ENCODE peak calls at places on chromosomes 1 and 21, in four cellular contexts. S is mammary epithelial cell, K is brain microvascular endothelial cell, W is mesothelial cell of epicardium. N is an unnamed sample.

GRCh38 chr1:33137800-33138199 is 44.0 kb downstream of the TRIM62 start:
- DNase-seq in S (no peak), W (peak; percentile 61), K (no peak), N (no peak)

GRCh38 chr1:183989078-183989577 is 48.4 kb downstream of the COLGALT2 start:
- DNase-seq in K (peak; percentile 83), W (no peak), S (peak; percentile 73), N (no peak)

GRCh38 chr1:46623733-46624695 is 7.4 kb upstream of the MOB3C start:
- DNase-seq in S (no peak), K (no peak), W (no peak), N (no peak)

GRCh38 chr21:32770514-32771133 is 931 bp downstream of the PAXBP1 start:
- DNase-seq in W (no peak), K (peak; percentile 6), S (no peak), N (no peak)

GRCh38 chr1:50266509-50266908 is 156.7 kb downstream of the DMRTA2 start:
- DNase-seq in W (no peak), S (no peak), K (no peak), N (no peak)

GRCh38 chr1:241482761-241483250 is 36.7 kb downstream of the FH start:
- DNase-seq in S (peak; percentile 69), K (peak; percentile 41), W (no peak), N (no peak)

GRCh38 chr1:11061652-11062365 is 2.0 kb upstream of the SRM start:
- DNase-seq in W (no peak), K (no peak), S (no peak), N (no peak)

GRCh38 chr1:9246215-9246614 is 11.6 kb downstream of the H6PD start:
- DNase-seq in K (no peak), W (no peak), S (no peak), N (no peak)

GRCh38 chr1:55107111-55107510 is 67.8 kb downstream of the PCSK9 start:
- DNase-seq in W (no peak), K (no peak), S (no peak), N (no peak)

GRCh38 chr1:101567582-101568189 is 330.9 kb downstream of the S1PR1 start:
- DNase-seq in S (peak; percentile 20), K (peak; percentile 11), W (no peak), N (peak; percentile 34)

DNA sequence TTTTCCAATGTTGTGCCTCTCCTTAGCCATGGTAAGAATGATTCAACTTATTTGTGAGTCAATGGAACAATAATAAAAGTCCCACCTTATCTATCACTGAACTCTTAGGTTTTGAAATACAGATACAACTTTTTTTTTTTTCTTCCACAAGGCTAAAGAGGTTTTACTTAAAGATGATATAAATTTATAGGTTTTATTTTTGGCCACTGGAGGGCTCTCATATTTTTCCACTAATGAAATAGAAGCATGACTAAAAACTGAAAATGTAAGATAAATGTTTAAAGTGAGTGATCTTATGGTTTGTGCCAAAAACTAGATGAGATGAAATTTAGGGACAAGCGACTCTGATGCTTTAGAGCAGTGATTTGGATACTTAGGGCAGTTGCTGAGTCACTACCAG is 499.0 kb downstream of the NUF2 start:
- DNase-seq in S (no peak), K (no peak), W (no peak), N (no peak)
- TF ChIP-seq CTCF in S (peak; percentile 22), K (no peak), W (peak; percentile 55), N (no peak)

GRCh38 chr1:234610582-234611152 is 689 bp upstream of the IRF2BP2 start:
- DNase-seq in S (peak; percentile 92), K (peak; percentile 93), W (peak; percentile 88), N (peak; percentile 98)
- TF ChIP-seq CTCF in S (peak; percentile 24), K (peak; percentile 19), W (no peak), N (no peak)

GRCh38 chr1:25611843-25612242 is 4.7 kb upstream of the MAN1C1 start:
- DNase-seq in K (no peak), W (no peak), S (no peak), N (no peak)

GRCh38 chr1:25612421-25612820 is 4.2 kb upstream of the MAN1C1 start:
- DNase-seq in W (no peak), K (no peak), S (no peak), N (no peak)

GRCh38 chr1:25609921-25610320 is 6.7 kb upstream of the MAN1C1 start:
- DNase-seq in K (no peak), W (no peak), S (no peak), N (no peak)

GRCh38 chr1:25613091-25613490 is 3.5 kb upstream of the MAN1C1 start:
- DNase-seq in K (no peak), W (no peak), S (no peak), N (no peak)

DNA sequence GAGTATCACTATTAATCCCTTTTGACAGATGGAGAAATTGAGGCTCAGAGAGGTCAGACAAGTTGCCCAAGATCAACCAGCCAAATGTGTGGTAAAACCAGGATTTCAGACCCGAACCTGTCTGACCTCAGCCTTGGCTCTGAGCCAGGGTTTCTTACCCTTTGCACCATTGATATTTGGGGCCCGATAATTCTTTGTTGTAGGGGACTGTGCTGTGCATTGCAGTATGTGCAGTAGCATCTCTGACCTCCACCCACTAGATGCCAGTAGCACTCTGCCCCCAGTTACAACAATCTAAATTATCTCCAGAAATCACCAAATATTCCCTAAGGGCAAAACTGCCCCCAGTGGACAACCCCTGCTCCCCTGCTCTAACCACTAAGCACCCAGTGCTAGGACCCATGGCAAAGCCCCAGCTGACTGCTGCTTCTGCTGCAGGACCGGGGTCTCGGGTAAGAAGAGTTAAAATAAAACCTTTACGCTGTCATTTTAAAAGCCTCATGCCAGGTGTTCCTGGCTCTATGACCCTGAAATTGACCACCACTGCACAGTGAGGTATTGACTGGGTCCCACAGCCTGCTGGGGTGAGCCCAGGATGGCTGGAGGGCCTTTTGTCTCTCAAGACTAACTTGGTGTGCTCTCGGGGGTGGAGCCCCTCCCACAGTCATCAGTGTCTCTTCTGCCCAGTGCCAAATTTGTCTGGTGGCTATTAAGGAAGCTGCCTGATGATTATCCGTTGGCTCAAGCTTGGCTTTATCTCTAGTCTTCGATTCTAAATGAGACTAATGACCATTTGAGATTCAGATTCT is 5.6 kb upstream of the MAN1C1 start:
- DNase-seq in W (no peak), K (no peak), S (no peak), N (no peak)
- TF ChIP-seq CTCF in W (no peak), K (peak; percentile 59), S (peak; percentile 31), N (no peak)

DNA sequence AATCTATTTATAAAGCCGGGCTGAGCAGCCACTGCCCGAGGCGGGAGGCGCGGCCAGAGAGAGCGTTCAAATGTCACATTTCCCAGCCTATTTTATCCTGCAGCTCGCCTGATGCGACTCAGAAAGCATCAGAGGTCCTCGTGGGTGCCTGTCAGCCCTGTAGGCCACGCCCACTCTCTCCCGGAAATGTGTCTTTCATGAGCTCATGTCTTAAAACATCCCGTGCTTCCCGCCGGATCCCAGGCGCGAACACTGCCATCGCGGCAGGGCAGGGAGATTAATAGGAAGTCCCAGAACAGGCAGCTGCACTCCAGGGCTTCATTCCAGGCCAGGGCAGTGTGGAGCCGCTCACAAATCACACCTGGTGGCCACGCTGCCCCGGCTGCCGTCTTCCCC is 117.5 kb downstream of the PRDM16 start:
- DNase-seq in K (peak; percentile 87), S (no peak), W (peak; percentile 74), N (no peak)
- TF ChIP-seq CTCF in K (no peak), S (no peak), W (no peak), N (no peak)

GRCh38 chr1:20483833-20484525 is 2.0 kb downstream of the CAMK2N1 start:
- DNase-seq in W (no peak), S (peak; percentile 34), K (no peak), N (peak; percentile 68)
- TF ChIP-seq CTCF in W (no peak), S (peak; percentile 17), K (peak; percentile 36), N (no peak)

DNA sequence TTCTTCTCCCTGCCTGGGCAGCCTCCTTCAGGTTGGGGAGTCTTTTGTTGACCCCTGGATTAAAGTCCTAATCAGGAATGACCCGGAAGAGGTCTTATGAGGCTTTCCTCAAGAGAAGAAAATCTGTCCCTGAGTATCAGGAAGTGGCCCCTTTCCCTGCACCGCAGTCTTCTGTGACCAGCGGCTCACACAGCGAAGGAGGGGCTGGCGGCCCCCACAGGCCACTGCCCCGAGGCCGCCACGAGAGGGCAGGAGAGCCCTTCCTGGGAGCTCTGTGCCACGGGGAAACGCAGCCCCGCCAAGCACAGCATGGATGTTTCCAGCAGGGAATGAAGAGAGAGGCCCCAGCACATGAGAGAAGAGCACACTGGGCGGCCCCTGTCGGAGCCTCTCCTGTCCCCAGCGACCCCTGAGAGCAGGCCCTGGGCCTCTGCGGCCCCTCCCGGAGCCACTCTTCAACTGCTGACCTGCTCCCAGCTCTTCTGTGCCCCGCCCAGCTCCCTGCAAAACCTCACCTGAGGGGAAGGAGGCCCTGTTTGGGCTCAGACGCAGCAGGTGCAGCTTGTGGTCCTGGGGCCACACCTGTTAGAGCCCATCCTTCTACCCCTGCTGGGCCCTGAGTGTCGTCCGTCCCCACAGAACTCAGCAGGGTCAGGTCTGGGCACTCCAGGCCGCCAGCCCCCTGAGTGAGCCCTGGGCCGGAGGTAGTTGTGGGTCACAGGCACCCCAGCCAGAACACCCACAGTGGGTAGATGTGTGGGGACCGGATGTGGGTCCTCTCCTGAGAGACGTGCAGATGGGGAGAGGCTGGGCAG is 4.9 kb upstream of the POFUT2 start:
- DNase-seq in W (peak; percentile 92), K (peak; percentile 79), S (peak; percentile 57), N (peak; percentile 74)
- TF ChIP-seq CTCF in W (peak; percentile 77), K (peak; percentile 99), S (peak; percentile 99), N (peak; percentile 96)

GRCh38 chr1:205438213-205439158 is 16.6 kb upstream of the LEMD1 start:
- DNase-seq in K (peak; percentile 72), W (peak; percentile 85), S (peak; percentile 53), N (peak; percentile 93)
- TF ChIP-seq CTCF in K (peak; percentile 80), W (no peak), S (peak; percentile 68), N (peak; percentile 76)

GRCh38 chr1:14090531-14090930 is 390.5 kb downstream of the PRDM2 start:
- DNase-seq in K (no peak), W (no peak), S (no peak), N (no peak)

GRCh38 chr1:14090062-14090461 is 390.1 kb downstream of the PRDM2 start:
- DNase-seq in S (no peak), K (no peak), W (no peak), N (no peak)

GRCh38 chr1:14100916-14101315 is 400.9 kb downstream of the PRDM2 start:
- DNase-seq in W (no peak), S (no peak), K (no peak), N (no peak)

GRCh38 chr1:14100444-14100843 is 400.5 kb downstream of the PRDM2 start:
- DNase-seq in S (no peak), W (no peak), K (no peak), N (no peak)

DNA sequence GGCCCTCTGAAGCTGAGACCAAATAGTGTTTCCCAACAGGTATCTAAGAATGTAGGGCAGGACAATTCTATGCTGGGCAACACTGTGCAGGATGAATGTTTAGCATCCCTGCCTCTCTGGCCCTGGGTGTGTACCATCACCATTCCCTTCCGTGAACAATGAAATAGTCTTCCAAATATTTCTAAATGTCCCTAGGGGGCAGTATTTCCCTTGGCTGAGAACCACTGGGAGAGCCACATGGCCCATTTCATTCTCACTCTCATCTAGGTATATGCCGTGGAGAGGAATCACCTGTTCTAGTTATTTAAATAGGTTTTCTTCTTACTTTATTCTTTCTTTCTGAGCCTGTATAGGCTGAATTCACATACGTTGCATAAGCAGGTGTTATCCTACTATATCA is 395.0 kb downstream of the PRDM2 start:
- DNase-seq in W (no peak), K (no peak), S (peak; percentile 9), N (no peak)
- TF ChIP-seq CTCF in W (peak; percentile 30), K (no peak), S (peak; percentile 51), N (peak; percentile 40)

GRCh38 chr1:27402349-27402754 is 9.9 kb downstream of the GPR3 start:
- DNase-seq in K (no peak), S (peak; percentile 54), W (no peak), N (peak; percentile 78)
- TF ChIP-seq CTCF in K (peak; percentile 75), S (peak; percentile 76), W (no peak), N (no peak)

N was measured in pancreas.